ENCODE peak calls at places on chromosomes 6 and 20, in ten cellular contexts. A, X, Z, U, D, G, N, I, S and Q are unnamed samples. For H3K4me1, the result is how much of the 10 kb centered on the place peaks cover.

GRCh38 chr20:56788041-56788670 is 159.1 kb downstream of the TFAP2C start:
- DNase-seq in A (no peak), X (no peak), Z (no peak), U (no peak), D (no peak), G (peak), N (peak), I (peak), S (no peak), Q (peak)

GRCh38 chr6:150314230-150315188 is 54.3 kb upstream of the IYD start:
- DNase-seq in A (no peak), X (no peak), Z (no peak), U (no peak), D (no peak), G (no peak), N (no peak), I (no peak), S (no peak), Q (no peak)

GRCh38 chr6:7328159-7328713 is 15.2 kb upstream of the SSR1 start:
- DNase-seq in A (no peak), X (no peak), Z (no peak), U (no peak), D (no peak), G (no peak), N (no peak), I (no peak), S (no peak), Q (no peak)

GRCh38 chr20:26216025-26216424 is 519.4 kb upstream of the ZNF337 start:
- DNase-seq in A (no peak), X (no peak), Z (no peak), U (no peak), D (no peak), G (peak), N (no peak), I (no peak), S (no peak), Q (no peak)

GRCh38 chr6:20564269-20564668 is 30.0 kb downstream of the CDKAL1 start:
- DNase-seq in A (no peak), X (no peak), Z (no peak), U (no peak), D (no peak), G (no peak), N (no peak), I (no peak), S (no peak), Q (no peak)

GRCh38 chr6:88044530-88044929 is 3.1 kb upstream of the SPACA1 start:
- DNase-seq in A (no peak), X (no peak), Z (no peak), U (no peak), D (no peak), G (no peak), N (no peak), I (no peak), S (no peak), Q (no peak)

GRCh38 chr6:14824060-14824834 is 421.6 kb upstream of the JARID2 start:
- DNase-seq in A (no peak), X (peak), Z (no peak), U (no peak), D (no peak), G (no peak), N (no peak), I (no peak), S (no peak), Q (no peak)

GRCh38 chr20:33687370-33687915 is 1.3 kb upstream of the E2F1 start:
- DNase-seq in A (no peak), X (no peak), Z (no peak), U (no peak), D (no peak), G (no peak), N (no peak), I (no peak), S (no peak), Q (no peak)

GRCh38 chr6:43809417-43810305 is 39.6 kb downstream of the VEGFA start:
- DNase-seq in A (no peak), X (no peak), Z (no peak), U (peak), D (no peak), G (peak), N (no peak), I (no peak), S (no peak), Q (peak)

GRCh38 chr6:136284909-136285308 is 4.7 kb downstream of the BCLAF1 start:
- DNase-seq in A (no peak), X (no peak), Z (no peak), U (no peak), D (no peak), G (peak), N (no peak), I (no peak), S (no peak), Q (no peak)

GRCh38 chr6:148671952-148672351 is 74.9 kb upstream of the UST start:
- DNase-seq in A (no peak), X (no peak), Z (no peak), U (no peak), D (no peak), G (no peak), N (no peak), I (no peak), S (no peak), Q (no peak)

GRCh38 chr6:116902634-116903033 is 25.6 kb downstream of the RFX6 start:
- DNase-seq in A (no peak), X (no peak), Z (no peak), U (no peak), D (no peak), G (no peak), N (no peak), I (no peak), S (no peak), Q (no peak)

GRCh38 chr20:31474097-31474436 is 860 bp downstream of the DEFB124 start:
- DNase-seq in A (no peak), X (no peak), Z (no peak), U (no peak), D (no peak), G (no peak), N (no peak), I (no peak), S (no peak), Q (no peak)

GRCh38 chr20:45833030-45833882 is at the start of gene SNX21:
- DNase-seq in A (peak), X (peak), Z (peak), U (peak), D (peak), G (peak), N (peak), I (peak), S (peak), Q (peak)

GRCh38 chr6:12008366-12009179 is 3.5 kb upstream of the HIVEP1 start:
- DNase-seq in A (peak), X (peak), Z (peak), U (peak), D (peak), G (peak), N (peak), I (peak), S (peak), Q (peak)

GRCh38 chr20:11755071-11755881 is 162.4 kb upstream of the BTBD3 start:
- DNase-seq in A (no peak), X (no peak), Z (no peak), U (no peak), D (no peak), G (no peak), N (no peak), I (no peak), S (no peak), Q (no peak)

GRCh38 chr6:56804996-56805395 is 149.9 kb upstream of the BEND6 start:
- DNase-seq in A (no peak), X (no peak), Z (no peak), U (no peak), D (no peak), G (peak), N (no peak), I (no peak), S (no peak), Q (no peak)

GRCh38 chr6:126804255-126805064 is 314.0 kb upstream of the RSPO3 start:
- DNase-seq in A (no peak), X (no peak), Z (peak), U (peak), D (no peak), G (peak), N (no peak), I (no peak), S (no peak), Q (peak)

GRCh38 chr6:150681992-150682391 is 82.3 kb downstream of the PLEKHG1 start:
- DNase-seq in A (no peak), X (no peak), Z (no peak), U (no peak), D (no peak), G (peak), N (no peak), I (no peak), S (no peak), Q (no peak)

GRCh38 chr6:74356385-74356784 is 660.4 kb downstream of the CD109 start:
- DNase-seq in A (no peak), X (no peak), Z (no peak), U (no peak), D (no peak), G (peak), N (no peak), I (no peak), S (no peak), Q (no peak)

GRCh38 chr6:140846518-140847277 is 1286.0 kb upstream of the GJE1 start:
- DNase-seq in A (no peak), X (no peak), Z (no peak), U (no peak), D (no peak), G (peak), N (no peak), I (no peak), S (no peak), Q (no peak)

DNA sequence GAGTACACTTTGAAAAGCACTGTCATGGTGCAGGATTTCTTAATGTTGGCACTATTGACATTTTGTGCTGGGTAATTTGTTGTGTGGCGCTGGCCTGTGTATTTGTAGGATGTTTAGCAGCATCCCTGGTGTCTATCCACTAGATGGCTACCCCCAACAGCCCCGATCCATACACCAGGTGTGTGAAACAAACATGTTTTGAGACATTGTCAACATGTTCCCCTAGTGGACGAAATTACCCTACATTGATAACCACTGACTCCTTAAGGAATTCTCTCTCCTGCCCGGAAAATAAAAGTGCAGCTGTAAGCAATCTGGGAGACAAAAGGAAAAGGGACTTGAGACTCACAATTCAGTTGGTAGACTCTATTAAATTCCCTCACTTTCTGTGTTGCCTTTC is 52.6 kb upstream of the TMEM200A start:
- DNase-seq in A (no peak), X (no peak), Z (no peak), U (no peak), D (no peak), G (no peak), N (no peak), I (no peak), S (no peak), Q (no peak)
- TF ChIP-seq CTCF in A (no peak), X (no peak), Z (no peak), U (no peak), D (no peak), G (no peak), N (no peak), I (no peak), S (no peak), Q (no peak)

GRCh38 chr6:10595731-10596664 is 74.8 kb downstream of the GCNT2 start:
- DNase-seq in A (no peak), X (no peak), Z (no peak), U (no peak), D (no peak), G (no peak), N (no peak), I (no peak), S (no peak), Q (no peak)
- H3K4me1 ChIP-seq in A (under half), X (under half), Z (under half), U (under half), D (under half), G (under half), N (under half), I (under half), S (under half), Q (under half)

GRCh38 chr6:33788694-33789549 is at the start of gene LEMD2:
- DNase-seq in A (peak), X (peak), Z (peak), U (peak), D (peak), G (peak), N (peak), I (peak), S (peak), Q (peak)

GRCh38 chr6:33790910-33791309 is 2.0 kb upstream of the LEMD2 start:
- DNase-seq in A (no peak), X (peak), Z (no peak), U (no peak), D (no peak), G (no peak), N (no peak), I (peak), S (no peak), Q (no peak)

GRCh38 chr6:33787954-33788693 is 806 bp downstream of the LEMD2 start:
- DNase-seq in A (peak), X (peak), Z (peak), U (peak), D (peak), G (peak), N (peak), I (peak), S (peak), Q (peak)

GRCh38 chr6:33790306-33790855 is 1.5 kb upstream of the LEMD2 start:
- DNase-seq in A (no peak), X (peak), Z (no peak), U (no peak), D (no peak), G (no peak), N (no peak), I (peak), S (no peak), Q (no peak)

GRCh38 chr6:33789550-33789895 is 593 bp upstream of the LEMD2 start:
- DNase-seq in A (no peak), X (no peak), Z (no peak), U (no peak), D (no peak), G (no peak), N (no peak), I (peak), S (no peak), Q (no peak)
- H3K27ac ChIP-seq in A (no peak), X (peak), Z (no peak), U (no peak), D (no peak), G (no peak), N (peak), I (no peak), S (peak), Q (no peak)

GRCh38 chr6:54310377-54311152 is 2.3 kb downstream of the TINAG start:
- DNase-seq in A (no peak), X (no peak), Z (no peak), U (no peak), D (no peak), G (no peak), N (no peak), I (no peak), S (no peak), Q (no peak)
- TF ChIP-seq CTCF in A (no peak), X (no peak), Z (no peak), U (no peak), D (no peak), G (no peak), N (no peak), I (no peak), S (no peak), Q (no peak)

GRCh38 chr20:3764659-3765058 is 2.9 kb downstream of the ADISSP start:
- DNase-seq in A (no peak), X (no peak), Z (no peak), U (no peak), D (no peak), G (no peak), N (no peak), I (peak), S (no peak), Q (no peak)
- H3K4me1 ChIP-seq in A (under half), X (under half), Z (under half), U (under half), D (under half), G (under half), N (half or more), I (under half), S (under half), Q (under half)

GRCh38 chr6:137804647-137805046 is 62.4 kb upstream of the TNFAIP3 start:
- DNase-seq in A (no peak), X (no peak), Z (no peak), U (no peak), D (no peak), G (no peak), N (no peak), I (no peak), S (no peak), Q (no peak)
- H3K27ac ChIP-seq in A (peak), X (no peak), Z (peak), U (no peak), D (no peak), G (no peak), N (peak), I (peak), S (peak), Q (no peak)

GRCh38 chr6:108556250-108556649 is 4.5 kb upstream of the FOXO3 start:
- DNase-seq in A (no peak), X (no peak), Z (no peak), U (no peak), D (no peak), G (no peak), N (no peak), I (no peak), S (no peak), Q (no peak)

GRCh38 chr6:108556864-108557493 is 3.7 kb upstream of the FOXO3 start:
- DNase-seq in A (no peak), X (no peak), Z (no peak), U (no peak), D (no peak), G (no peak), N (no peak), I (peak), S (no peak), Q (no peak)

GRCh38 chr6:108559097-108559883 is 1.4 kb upstream of the FOXO3 start:
- DNase-seq in A (peak), X (peak), Z (peak), U (peak), D (peak), G (peak), N (peak), I (peak), S (peak), Q (peak)

GRCh38 chr6:108558372-108559096 is 2.2 kb upstream of the FOXO3 start:
- DNase-seq in A (peak), X (peak), Z (peak), U (peak), D (peak), G (peak), N (peak), I (peak), S (peak), Q (peak)

GRCh38 chr6:108557494-108558371 is 3.0 kb upstream of the FOXO3 start:
- DNase-seq in A (peak), X (peak), Z (peak), U (peak), D (peak), G (peak), N (peak), I (no peak), S (peak), Q (peak)
- TF ChIP-seq CTCF in A (no peak), X (peak), Z (no peak), U (no peak), D (no peak), G (no peak), N (no peak), I (no peak), S (no peak), Q (no peak)

GRCh38 chr6:17964633-17965032 is 22.8 kb downstream of the KIF13A start:
- DNase-seq in A (no peak), X (no peak), Z (no peak), U (no peak), D (no peak), G (no peak), N (no peak), I (no peak), S (no peak), Q (no peak)
- H3K4me1 ChIP-seq in A (under half), X (half or more), Z (half or more), U (under half), D (half or more), G (under half), N (under half), I (under half), S (half or more), Q (under half)